ENCODE peak calls at places on chromosome 18, in eight cellular contexts. U, T, H, A, K, B, G and O are unnamed samples.

GRCh38 chr18:22391571-22392359 is 25.9 kb downstream of the CTAGE1 start:
- DNase-seq in B (peak), A (peak), K (no peak), T (no peak), H (no peak), G (peak), U (peak), O (peak)

GRCh38 chr18:3051718-3052410 is 38.9 kb upstream of the LPIN2 start:
- DNase-seq in K (peak), A (peak), U (no peak), T (no peak), G (no peak), H (no peak), B (no peak), O (peak)

GRCh38 chr18:12744103-12744502 is 41.3 kb downstream of the PSMG2 start:
- DNase-seq in K (peak), B (peak), A (peak), G (no peak), U (peak), H (no peak), T (no peak), O (peak)

GRCh38 chr18:76494541-76495403 is at the start of gene ZNF516:
- DNase-seq in G (no peak), A (peak), K (peak), B (no peak), T (no peak), H (no peak), U (no peak), O (no peak)

GRCh38 chr18:54558609-54559585 is 32.1 kb upstream of the DYNAP start:
- DNase-seq in K (peak), T (no peak), H (no peak), G (no peak), B (no peak), U (peak), A (peak), O (no peak)

GRCh38 chr18:49277395-49278036 is 182.9 kb downstream of the DYM start:
- DNase-seq in K (no peak), B (peak), H (no peak), T (no peak), A (peak), U (no peak), G (no peak), O (no peak)

GRCh38 chr18:79791141-79791972 is 6.4 kb upstream of the KCNG2 start:
- DNase-seq in G (no peak), A (peak), K (peak), T (no peak), B (peak), U (peak), H (peak), O (peak)

GRCh38 chr18:23067236-23067635 is 68.0 kb upstream of the CABLES1 start:
- DNase-seq in T (no peak), U (no peak), B (peak), A (peak), K (no peak), G (no peak), H (no peak), O (peak)

GRCh38 chr18:63237911-63238710 is 81.5 kb downstream of the BCL2 start:
- DNase-seq in U (peak), G (no peak), A (peak), B (peak), K (no peak), H (peak), T (no peak), O (peak)

GRCh38 chr18:36075862-36076587 is 8.7 kb upstream of the RPRD1A start:
- DNase-seq in A (peak), H (no peak), U (no peak), G (no peak), T (no peak), K (peak), B (peak), O (peak)